ENCODE peak calls at places on chromosomes 7 and 10, in eight cellular contexts. L is AG09309, D is fibroblast of the aortic adventitia, A is HFF-Myc, S is esophagus squamous epithelium, B is spleen, R is WERI-Rb-1, C is cardiac muscle cell. G is an unnamed sample.

GRCh38 chr10:18980084-18980629 is 68.4 kb upstream of the MALRD1 start:
- DNase-seq in L (no peak), D (no peak), A (no peak), S (no peak), B (peak), R (no peak), C (no peak), G (peak)

GRCh38 chr7:3994764-3995163 is 687.3 kb upstream of the FOXK1 start:
- DNase-seq in L (no peak), D (no peak), A (no peak), S (no peak), B (no peak), R (no peak), C (no peak), G (no peak)

GRCh38 chr7:38463277-38464224 is 167.6 kb downstream of the AMPH start:
- DNase-seq in L (peak), D (peak), A (peak), S (peak), B (peak), R (no peak), C (peak), G (peak)

GRCh38 chr7:80900583-80901576 is 18.0 kb downstream of the SEMA3C start:
- DNase-seq in L (peak), D (peak), A (no peak), S (no peak), B (no peak), R (no peak), C (peak), G (peak)

GRCh38 chr10:130160775-130161174 is 24.6 kb downstream of the GLRX3 start:
- DNase-seq in L (no peak), D (no peak), A (no peak), S (no peak), B (no peak), R (no peak), C (no peak), G (peak)

GRCh38 chr7:151432658-151433521 is 7.1 kb downstream of the CRYGN start:
- DNase-seq in L (no peak), D (no peak), A (no peak), S (no peak), B (no peak), R (no peak), C (no peak), G (no peak)

GRCh38 chr7:98840604-98841508 is 29.0 kb downstream of the TMEM130 start:
- DNase-seq in L (no peak), D (peak), A (no peak), S (no peak), B (no peak), R (no peak), C (peak), G (peak)

GRCh38 chr10:70404906-70405824 is 1.2 kb downstream of the EIF4EBP2 start:
- DNase-seq in L (peak), D (peak), A (peak), S (no peak), B (peak), R (peak), C (peak), G (peak)

GRCh38 chr10:124158592-124158991 is 65.2 kb upstream of the CHST15 start:
- DNase-seq in L (no peak), D (no peak), A (no peak), S (no peak), B (no peak), R (no peak), C (no peak), G (no peak)

GRCh38 chr7:155190608-155191536 is 106.8 kb upstream of the INSIG1 start:
- DNase-seq in L (no peak), D (peak), A (no peak), S (no peak), B (peak), R (peak), C (peak), G (peak)

GRCh38 chr10:110206988-110207804 is at the start of gene MXI1:
- DNase-seq in L (no peak), D (peak), A (peak), S (peak), B (peak), R (peak), C (peak), G (peak)

GRCh38 chr10:52720018-52720417 is 52.6 kb downstream of the MBL2 start:
- DNase-seq in L (no peak), D (no peak), A (no peak), S (no peak), B (no peak), R (no peak), C (no peak), G (no peak)

GRCh38 chr10:35259769-35260397 is 76.4 kb upstream of the CCNY start:
- DNase-seq in L (peak), D (peak), A (peak), S (no peak), B (no peak), R (no peak), C (peak), G (peak)

GRCh38 chr7:147509859-147510542 is 1080.6 kb upstream of the C7orf33 start:
- DNase-seq in L (no peak), D (peak), A (no peak), S (no peak), B (no peak), R (no peak), C (no peak), G (no peak)

GRCh38 chr10:71302874-71303568 is 16.0 kb upstream of the SLC29A3 start:
- DNase-seq in L (no peak), D (peak), A (no peak), S (no peak), B (no peak), R (peak), C (peak), G (peak)

GRCh38 chr10:11234857-11235640 is 217.4 kb downstream of the CELF2 start:
- DNase-seq in L (no peak), D (no peak), A (no peak), S (no peak), B (no peak), R (no peak), C (no peak), G (no peak)

GRCh38 chr7:29854257-29854938 is 48.1 kb downstream of the WIPF3 start:
- DNase-seq in L (no peak), D (peak), A (no peak), S (no peak), B (no peak), R (no peak), C (peak), G (peak)

GRCh38 chr7:94620703-94621118 is 35.2 kb downstream of the SGCE start:
- DNase-seq in L (peak), D (peak), A (peak), S (no peak), B (peak), R (peak), C (peak), G (peak)

GRCh38 chr10:52740913-52741675 is 31.5 kb downstream of the MBL2 start:
- DNase-seq in L (no peak), D (peak), A (no peak), S (no peak), B (no peak), R (peak), C (peak), G (peak)

GRCh38 chr7:2544541-2545188 is 10.7 kb downstream of the BRAT1 start:
- DNase-seq in L (no peak), D (no peak), A (no peak), S (no peak), B (no peak), R (no peak), C (no peak), G (no peak)

GRCh38 chr7:130009848-130010688 is 41.1 kb downstream of the ZC3HC1 start:
- DNase-seq in L (peak), D (peak), A (peak), S (no peak), B (peak), R (no peak), C (peak), G (peak)

GRCh38 chr7:157519798-157520244 is 183.0 kb downstream of the DNAJB6 start:
- DNase-seq in L (no peak), D (no peak), A (no peak), S (no peak), B (peak), R (no peak), C (no peak), G (no peak)

GRCh38 chr7:84107259-84107658 is 87.3 kb downstream of the SEMA3A start:
- DNase-seq in L (no peak), D (no peak), A (no peak), S (no peak), B (no peak), R (no peak), C (no peak), G (no peak)

GRCh38 chr7:5780801-5781496 is 514 bp downstream of the RNF216 start:
- DNase-seq in L (no peak), D (peak), A (no peak), S (no peak), B (peak), R (no peak), C (peak), G (peak)

GRCh38 chr10:7895699-7896090 is 77.4 kb downstream of the TAF3 start:
- DNase-seq in L (no peak), D (no peak), A (no peak), S (no peak), B (no peak), R (no peak), C (peak), G (no peak)

GRCh38 chr10:50593523-50593922 is 30.2 kb downstream of the SGMS1 start:
- DNase-seq in L (no peak), D (no peak), A (no peak), S (no peak), B (no peak), R (no peak), C (no peak), G (peak)

GRCh38 chr7:112573302-112574039 is 92.7 kb downstream of the LSMEM1 start:
- DNase-seq in L (no peak), D (peak), A (no peak), S (no peak), B (no peak), R (no peak), C (no peak), G (peak)

GRCh38 chr7:138980575-138981285 is 459 bp downstream of the KIAA1549 start:
- DNase-seq in L (no peak), D (peak), A (no peak), S (no peak), B (peak), R (peak), C (no peak), G (no peak)

GRCh38 chr10:58393317-58393716 is 8.1 kb downstream of the TFAM start:
- DNase-seq in L (no peak), D (peak), A (no peak), S (no peak), B (no peak), R (no peak), C (peak), G (peak)
- TF ChIP-seq CTCF in L (no peak), D (no peak), A (no peak), S (no peak), B (no peak), R (no peak), C (no peak), G (peak)

GRCh38 chr7:142385528-142386340 is 127.9 kb upstream of the PRSS58 start:
- DNase-seq in L (peak), D (peak), A (peak), S (no peak), B (no peak), R (peak), C (peak), G (peak)

GRCh38 chr7:142383826-142384507 is 126.1 kb upstream of the PRSS58 start:
- DNase-seq in L (no peak), D (no peak), A (no peak), S (no peak), B (no peak), R (no peak), C (no peak), G (no peak)

GRCh38 chr7:142381727-142382409 is 124.0 kb upstream of the PRSS58 start:
- DNase-seq in L (no peak), D (no peak), A (no peak), S (no peak), B (no peak), R (no peak), C (no peak), G (peak)

GRCh38 chr7:142380064-142380463 is 122.2 kb upstream of the PRSS58 start:
- DNase-seq in L (no peak), D (no peak), A (no peak), S (no peak), B (no peak), R (peak), C (no peak), G (no peak)

DNA sequence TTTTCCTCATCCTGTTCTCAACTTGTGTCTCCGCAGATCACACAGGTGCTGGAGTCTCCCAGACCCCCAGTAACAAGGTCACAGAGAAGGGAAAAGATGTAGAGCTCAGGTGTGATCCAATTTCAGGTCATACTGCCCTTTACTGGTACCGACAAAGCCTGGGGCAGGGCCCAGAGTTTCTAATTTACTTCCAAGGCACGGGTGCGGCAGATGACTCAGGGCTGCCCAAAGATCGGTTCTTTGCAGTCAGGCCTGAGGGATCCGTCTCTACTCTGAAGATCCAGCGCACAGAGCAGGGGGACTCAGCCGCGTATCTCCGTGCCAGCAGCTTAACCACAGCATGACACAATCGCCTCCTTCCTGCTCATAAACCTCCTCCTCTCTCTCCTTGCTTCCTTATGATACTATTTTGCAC is 126.7 kb upstream of the PRSS58 start:
- DNase-seq in L (peak), D (no peak), A (peak), S (no peak), B (no peak), R (no peak), C (peak), G (peak)
- H3K4me3 ChIP-seq in L (no peak), D (no peak), A (no peak), S (no peak), B (no peak), R (no peak), C (no peak), G (no peak)

DNA sequence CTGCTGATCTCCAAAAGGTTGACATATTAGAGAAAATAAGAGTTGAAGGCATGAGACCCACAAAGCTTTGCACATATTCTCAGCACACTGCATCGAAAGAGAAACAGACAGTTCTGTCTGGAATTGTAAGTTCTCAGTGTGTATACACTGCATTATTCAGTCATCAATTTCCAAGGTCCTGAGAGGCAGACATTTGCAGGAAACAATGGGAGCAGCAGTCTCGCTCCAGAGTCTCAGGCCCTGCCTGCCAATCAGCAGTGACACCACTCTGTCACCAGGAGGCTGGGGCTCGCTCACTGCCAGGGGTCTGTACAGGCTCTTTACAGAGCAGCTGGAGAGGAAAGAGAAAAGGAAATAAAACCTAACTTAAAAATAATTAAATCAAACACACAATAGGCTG is 36.3 kb downstream of the JAZF1 start:
- DNase-seq in L (no peak), D (no peak), A (no peak), S (no peak), B (no peak), R (no peak), C (no peak), G (no peak)
- TF ChIP-seq CTCF in L (no peak), D (no peak), A (no peak), S (no peak), B (peak), R (no peak), C (no peak), G (no peak)

GRCh38 chr7:27453702-27454405 is 208.8 kb downstream of the HIBADH start:
- DNase-seq in L (no peak), D (peak), A (no peak), S (no peak), B (no peak), R (no peak), C (peak), G (peak)

GRCh38 chr7:27459729-27460048 is 203.0 kb downstream of the HIBADH start:
- DNase-seq in L (no peak), D (peak), A (no peak), S (no peak), B (no peak), R (no peak), C (peak), G (peak)

GRCh38 chr7:27464970-27465369 is 197.7 kb downstream of the HIBADH start:
- DNase-seq in L (no peak), D (no peak), A (no peak), S (no peak), B (no peak), R (no peak), C (no peak), G (no peak)

GRCh38 chr7:27462575-27463270 is 200.0 kb downstream of the HIBADH start:
- DNase-seq in L (no peak), D (no peak), A (no peak), S (no peak), B (no peak), R (no peak), C (peak), G (peak)

GRCh38 chr7:27459021-27459728 is 203.5 kb downstream of the HIBADH start:
- DNase-seq in L (no peak), D (no peak), A (no peak), S (no peak), B (no peak), R (no peak), C (peak), G (no peak)
- H3K4me3 ChIP-seq in L (no peak), D (no peak), A (no peak), S (no peak), B (no peak), R (no peak), C (no peak), G (no peak)

DNA sequence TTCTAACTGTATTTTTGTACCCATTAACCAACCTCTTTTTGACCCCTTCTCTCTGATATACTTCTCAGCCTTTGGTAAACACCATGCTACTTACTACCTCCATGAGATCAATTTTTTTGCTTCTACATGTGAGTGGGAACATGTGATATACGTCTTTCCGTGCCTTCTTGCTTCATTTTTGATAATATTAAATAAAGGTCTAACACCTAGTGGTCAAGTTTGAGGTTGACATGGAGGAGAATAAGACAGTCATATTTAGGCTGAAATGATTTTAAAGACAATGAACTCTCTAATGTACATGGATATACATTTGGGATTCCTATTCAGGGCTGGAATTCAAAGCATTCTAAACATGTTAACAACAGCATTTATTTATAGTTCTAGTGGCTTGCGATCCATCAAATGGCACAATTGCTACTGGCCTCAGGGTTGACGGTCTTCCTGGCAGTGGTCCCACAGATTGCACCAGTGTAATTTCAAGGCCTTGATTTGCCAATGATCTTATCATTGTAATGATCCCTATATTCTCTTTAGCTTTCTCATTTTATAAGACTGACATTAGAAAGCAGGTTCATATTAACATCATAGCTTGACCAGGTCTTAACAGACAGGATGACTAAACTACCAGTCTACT is 315.9 kb upstream of the ETV1 start:
- DNase-seq in L (no peak), D (peak), A (no peak), S (no peak), B (no peak), R (no peak), C (no peak), G (peak)
- TF ChIP-seq CTCF in L (no peak), D (no peak), A (no peak), S (no peak), B (no peak), R (no peak), C (no peak), G (no peak)

DNA sequence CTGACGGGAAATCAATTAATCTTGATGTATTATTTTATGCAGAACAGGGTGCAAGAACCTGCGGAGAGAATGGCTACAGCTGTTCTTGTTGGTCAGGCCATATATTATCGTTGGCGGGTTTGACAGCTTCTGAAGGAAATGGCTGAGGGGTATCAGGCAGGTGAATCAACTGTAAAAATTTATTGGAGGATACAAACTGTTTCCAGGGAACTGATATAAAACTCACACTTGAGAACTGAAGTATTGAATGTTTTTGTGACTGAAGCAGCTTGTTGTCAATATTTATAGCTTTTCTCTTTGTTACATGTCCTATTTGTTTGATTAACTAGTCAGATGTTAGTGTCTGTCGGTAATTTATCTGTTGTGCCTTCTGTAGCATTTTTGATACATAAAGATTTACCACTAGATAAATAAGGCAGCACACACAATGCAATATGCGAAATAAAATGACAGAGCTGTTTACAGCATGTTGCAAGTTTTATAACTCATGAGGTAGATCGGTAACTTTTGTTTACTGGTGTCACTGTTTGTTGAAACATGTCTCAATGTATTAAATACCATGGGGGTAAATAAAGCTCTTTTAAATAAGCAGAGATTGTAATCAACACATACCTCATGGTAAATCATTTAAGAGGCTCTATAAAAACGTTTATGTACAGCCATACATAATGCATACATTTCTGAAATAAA is 308.2 kb downstream of the LRMDA start:
- DNase-seq in L (no peak), D (no peak), A (no peak), S (no peak), B (no peak), R (no peak), C (no peak), G (no peak)
- H3K4me3 ChIP-seq in L (no peak), D (no peak), A (no peak), S (no peak), B (no peak), R (no peak), C (no peak), G (no peak)

GRCh38 chr10:104485632-104486031 is 132.0 kb downstream of the CFAP58 start:
- DNase-seq in L (no peak), D (no peak), A (no peak), S (no peak), B (no peak), R (no peak), C (no peak), G (no peak)
- TF ChIP-seq CTCF in L (no peak), D (no peak), A (peak), S (no peak), B (no peak), R (peak), C (no peak), G (no peak)

GRCh38 chr10:111319866-111320265 is 243.0 kb downstream of the ADRA2A start:
- DNase-seq in L (no peak), D (no peak), A (no peak), S (no peak), B (no peak), R (no peak), C (no peak), G (no peak)

GRCh38 chr10:111316607-111317006 is 239.8 kb downstream of the ADRA2A start:
- DNase-seq in L (no peak), D (no peak), A (no peak), S (no peak), B (no peak), R (no peak), C (no peak), G (no peak)
- H3K4me3 ChIP-seq in L (no peak), D (no peak), A (no peak), S (no peak), B (no peak), R (no peak), C (no peak), G (no peak)

DNA sequence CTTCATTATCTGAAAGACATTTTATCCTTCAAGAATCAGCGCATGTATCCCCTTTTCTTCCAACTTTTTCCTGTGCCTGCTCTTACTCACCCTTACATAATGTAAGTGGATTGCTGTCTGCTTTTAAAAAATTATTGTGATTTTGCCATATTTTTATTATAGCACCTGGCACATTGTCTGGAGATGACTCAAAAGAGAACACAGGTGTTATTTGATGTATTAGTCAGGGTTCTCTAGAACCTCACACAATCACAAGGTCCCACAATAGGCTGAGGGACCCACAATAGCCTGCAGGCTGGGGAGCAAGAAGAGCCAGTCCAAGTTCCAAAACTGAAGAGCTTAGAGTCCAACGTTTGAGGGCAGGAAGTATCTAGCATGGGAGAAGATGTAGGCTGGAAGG is 390.0 kb downstream of the EXOC4 start:
- DNase-seq in L (no peak), D (no peak), A (no peak), S (no peak), B (no peak), R (no peak), C (no peak), G (no peak)
- TF ChIP-seq CTCF in L (no peak), D (no peak), A (no peak), S (no peak), B (no peak), R (no peak), C (no peak), G (no peak)

G was measured in choroid plexus epithelial cell.